ENCODE peak calls at places on chromosomes 16 and 17, in ten cellular contexts. G, T, P, A, K, M, Y, U, X and J are unnamed samples.

GRCh38 chr17:45111838-45112237 is 20.5 kb downstream of the PLCD3 start:
- DNase-seq in G (no peak), T (no peak), P (no peak), A (no peak), K (peak; percentile 57), M (no peak), Y (no peak), U (no peak), X (no peak), J (no peak)

GRCh38 chr16:64773184-64773583 is 348.7 kb downstream of the CDH11 start:
- DNase-seq in G (no peak), T (no peak), P (no peak), A (no peak), K (no peak), M (no peak), Y (no peak), U (no peak), X (no peak), J (no peak)

GRCh38 chr17:50902768-50903353 is 36.7 kb upstream of the TOB1 start:
- DNase-seq in G (no peak), T (no peak), P (no peak), A (no peak), K (no peak), M (no peak), Y (no peak), U (no peak), X (no peak), J (no peak)

GRCh38 chr17:82332669-82333278 is 792 bp downstream of the SECTM1 start:
- DNase-seq in G (no peak), T (peak; percentile 57), P (no peak), A (peak; percentile 57), K (no peak), M (no peak), Y (peak; percentile 46), U (peak; percentile 67), X (no peak), J (no peak)

GRCh38 chr17:55825213-55825612 is 74.4 kb downstream of the PCTP start:
- DNase-seq in G (no peak), T (peak; percentile 13), P (no peak), A (no peak), K (no peak), M (no peak), Y (peak; percentile 7), U (no peak), X (no peak), J (no peak)

GRCh38 chr17:31096106-31096436 is 1.3 kb downstream of the NF1 start:
- DNase-seq in G (no peak), T (no peak), P (no peak), A (no peak), K (no peak), M (no peak), Y (no peak), U (no peak), X (no peak), J (no peak)

GRCh38 chr17:28746611-28747045 is 2.8 kb downstream of the TRAF4 start:
- DNase-seq in G (no peak), T (peak; percentile 92), P (no peak), A (peak; percentile 53), K (no peak), M (no peak), Y (peak; percentile 43), U (peak; percentile 82), X (no peak), J (no peak)

GRCh38 chr17:61464121-61464905 is 12.1 kb downstream of the TBX4 start:
- DNase-seq in G (no peak), T (no peak), P (no peak), A (no peak), K (no peak), M (no peak), Y (no peak), U (no peak), X (no peak), J (no peak)

GRCh38 chr17:19407601-19408380 is 3.2 kb upstream of the RNF112 start:
- DNase-seq in G (no peak), T (no peak), P (no peak), A (no peak), K (no peak), M (no peak), Y (no peak), U (no peak), X (no peak), J (no peak)
- TF ChIP-seq CTCF in G (no peak), T (no peak), P (no peak), A (no peak), K (no peak), M (no peak), Y (no peak), U (no peak), X (no peak), J (no peak)

GRCh38 chr17:63983326-63983725 is 10.6 kb upstream of the SCN4A start:
- DNase-seq in G (no peak), T (no peak), P (no peak), A (peak; percentile 49), K (no peak), M (no peak), Y (no peak), U (no peak), X (no peak), J (no peak)

GRCh38 chr17:63986842-63987615 is 11.1 kb upstream of the PRR29 start:
- DNase-seq in G (no peak), T (no peak), P (no peak), A (no peak), K (no peak), M (no peak), Y (no peak), U (no peak), X (no peak), J (no peak)

GRCh38 chr17:63984651-63985386 is 12.1 kb upstream of the SCN4A start:
- DNase-seq in G (no peak), T (peak; percentile 38), P (peak; percentile 70), A (peak; percentile 75), K (no peak), M (no peak), Y (peak; percentile 84), U (peak; percentile 46), X (peak; percentile 89), J (peak; percentile 85)

GRCh38 chr17:63984206-63984605 is 11.5 kb upstream of the SCN4A start:
- DNase-seq in G (no peak), T (no peak), P (no peak), A (no peak), K (no peak), M (no peak), Y (no peak), U (no peak), X (no peak), J (peak; percentile 41)

DNA sequence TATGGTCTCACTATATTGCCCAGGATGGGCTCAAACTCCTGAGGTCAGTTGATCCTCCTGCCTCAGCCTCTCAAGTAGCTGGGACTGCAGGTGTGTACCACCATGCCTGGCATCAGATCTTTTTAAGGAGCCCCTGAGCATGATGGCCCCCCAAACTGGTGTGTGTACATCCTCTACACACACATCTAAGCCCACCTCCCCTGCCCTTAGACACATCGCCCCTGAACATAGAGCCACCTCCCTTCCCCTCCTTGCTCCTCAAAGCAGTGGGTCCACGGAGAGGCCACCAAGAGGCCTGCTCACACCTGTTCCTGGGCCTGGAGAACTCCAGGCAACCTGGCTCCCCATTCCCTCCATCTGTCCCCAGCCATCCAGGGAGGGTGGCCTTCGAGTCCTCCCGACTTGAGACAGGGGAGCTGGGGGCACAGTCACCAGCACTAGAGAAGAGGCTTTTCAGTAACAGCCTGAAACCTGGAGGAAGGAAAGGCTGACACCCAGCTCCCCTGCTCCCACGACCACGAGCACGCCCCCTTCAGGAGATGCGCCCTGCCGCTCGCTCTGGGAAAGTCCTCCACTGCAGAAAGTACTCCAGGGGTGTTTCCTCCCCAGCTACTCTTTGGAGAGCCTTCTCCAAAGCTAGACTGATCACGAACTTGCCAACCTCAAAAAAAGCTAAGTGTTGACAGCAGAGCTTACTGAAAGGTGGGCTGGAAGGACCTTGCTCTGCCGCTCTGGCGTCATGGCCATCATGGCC is 12.6 kb upstream of the PRR29 start:
- DNase-seq in G (no peak), T (no peak), P (no peak), A (no peak), K (no peak), M (no peak), Y (no peak), U (no peak), X (no peak), J (no peak)
- TF ChIP-seq CTCF in G (no peak), T (no peak), P (no peak), A (no peak), K (no peak), M (no peak), Y (no peak), U (no peak), X (peak; percentile 16), J (no peak)

GRCh38 chr16:85364323-85365040 is 248.6 kb upstream of the GSE1 start:
- DNase-seq in G (no peak), T (no peak), P (no peak), A (no peak), K (no peak), M (no peak), Y (no peak), U (no peak), X (peak; percentile 90), J (no peak)

GRCh38 chr16:85362443-85362842 is 250.2 kb upstream of the CIBAR2 start:
- DNase-seq in G (no peak), T (no peak), P (no peak), A (no peak), K (no peak), M (no peak), Y (no peak), U (no peak), X (no peak), J (no peak)

GRCh38 chr16:85363881-85364280 is 249.2 kb upstream of the GSE1 start:
- DNase-seq in G (no peak), T (no peak), P (no peak), A (no peak), K (no peak), M (no peak), Y (no peak), U (no peak), X (peak; percentile 98), J (no peak)

GRCh38 chr16:85365120-85365519 is 248.0 kb upstream of the GSE1 start:
- DNase-seq in G (no peak), T (no peak), P (no peak), A (no peak), K (no peak), M (no peak), Y (peak; percentile 23), U (no peak), X (no peak), J (no peak)

DNA sequence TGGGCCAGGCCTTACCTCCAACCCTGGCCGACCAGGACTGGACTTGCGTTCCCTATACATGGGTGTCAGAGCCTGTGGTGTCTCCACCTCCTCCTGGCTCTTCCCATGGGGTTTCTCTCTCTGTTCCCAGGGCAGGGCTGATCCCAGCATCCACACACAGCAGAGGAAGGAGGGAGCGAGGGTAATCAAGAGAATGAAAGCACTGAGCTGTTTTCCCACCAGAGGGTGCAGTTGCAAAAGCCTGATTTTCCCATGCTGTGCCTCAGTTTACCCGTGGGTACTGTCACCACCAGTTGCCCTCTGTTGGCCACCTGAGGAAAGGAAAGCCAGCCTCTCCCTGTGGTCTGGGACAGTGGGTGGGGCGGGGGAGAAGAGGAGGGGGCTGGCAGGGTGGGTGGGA is 249.7 kb upstream of the GSE1 start:
- DNase-seq in G (no peak), T (no peak), P (no peak), A (no peak), K (no peak), M (no peak), Y (no peak), U (no peak), X (peak; percentile 52), J (no peak)
- TF ChIP-seq CTCF in G (no peak), T (no peak), P (no peak), A (no peak), K (no peak), M (no peak), Y (no peak), U (no peak), X (peak; percentile 36), J (no peak)

GRCh38 chr16:26569793-26570192 is 496.9 kb upstream of the C16orf82 start:
- DNase-seq in G (peak; percentile 7), T (no peak), P (no peak), A (no peak), K (peak; percentile 13), M (no peak), Y (no peak), U (no peak), X (no peak), J (no peak)
- TF ChIP-seq CTCF in G (peak; percentile 62), T (no peak), P (no peak), A (peak; percentile 5), K (peak; percentile 41), M (peak; percentile 69), Y (no peak), U (no peak), X (no peak), J (no peak)